ENCODE peak calls at places on chromosomes 6 and 20, in nine cellular contexts. Y is mammary epithelial cell, G is mesenchymal stem cell, L is GM23248, A is IMR-90, P is neuronal stem cell, W is HCT116, I is PC-3, F is Karpas-422. R is an unnamed sample.

GRCh38 chr20:48457261-48458002 is 370.4 kb downstream of the PREX1 start:
- DNase-seq in Y (no peak), G (no peak), L (no peak), A (no peak), P (no peak), W (no peak), I (no peak), F (no peak), R (no peak)

GRCh38 chr20:25273541-25274358 is 25.9 kb downstream of the PYGB start:
- DNase-seq in Y (no peak), G (no peak), L (no peak), A (no peak), P (no peak), W (no peak), I (no peak), F (no peak), R (no peak)

GRCh38 chr6:149252626-149253025 is 64.9 kb upstream of the TAB2 start:
- DNase-seq in Y (no peak), G (no peak), L (no peak), A (no peak), P (no peak), W (no peak), I (no peak), F (no peak), R (no peak)

GRCh38 chr6:34731393-34732060 is 25.8 kb upstream of the SNRPC start:
- DNase-seq in Y (peak), G (no peak), L (no peak), A (no peak), P (no peak), W (no peak), I (no peak), F (no peak), R (no peak)

GRCh38 chr6:168214586-168215104 is 104.9 kb downstream of the DACT2 start:
- DNase-seq in Y (no peak), G (no peak), L (no peak), A (no peak), P (no peak), W (no peak), I (no peak), F (no peak), R (no peak)

GRCh38 chr6:157335829-157336228 is 12.5 kb upstream of the TMEM242 start:
- DNase-seq in Y (no peak), G (no peak), L (no peak), A (no peak), P (no peak), W (no peak), I (no peak), F (no peak), R (no peak)

GRCh38 chr6:116210750-116211425 is 43.0 kb downstream of the TSPYL4 start:
- DNase-seq in Y (peak), G (no peak), L (peak), A (peak), P (no peak), W (no peak), I (peak), F (no peak), R (peak)

GRCh38 chr6:152585236-152585635 is 51.9 kb downstream of the SYNE1 start:
- DNase-seq in Y (no peak), G (no peak), L (no peak), A (no peak), P (no peak), W (no peak), I (no peak), F (no peak), R (no peak)

GRCh38 chr6:80543598-80544181 is 437.2 kb downstream of the BCKDHB start:
- DNase-seq in Y (peak), G (peak), L (peak), A (peak), P (no peak), W (no peak), I (peak), F (no peak), R (peak)

GRCh38 chr6:140833396-140833795 is 1299.3 kb upstream of the GJE1 start:
- DNase-seq in Y (no peak), G (no peak), L (peak), A (no peak), P (no peak), W (no peak), I (no peak), F (no peak), R (no peak)

GRCh38 chr20:33602826-33603590 is 59.1 kb upstream of the C20orf144 start:
- DNase-seq in Y (peak), G (peak), L (peak), A (peak), P (no peak), W (no peak), I (no peak), F (no peak), R (peak)

GRCh38 chr6:135780326-135780725 is 71.2 kb upstream of the PDE7B start:
- DNase-seq in Y (no peak), G (no peak), L (no peak), A (no peak), P (no peak), W (no peak), I (no peak), F (no peak), R (no peak)

GRCh38 chr6:138577151-138577915 is 78.0 kb upstream of the NHSL1 start:
- DNase-seq in Y (no peak), G (peak), L (no peak), A (no peak), P (no peak), W (no peak), I (no peak), F (peak), R (peak)

GRCh38 chr20:2283706-2284423 is 11.9 kb upstream of the TGM3 start:
- DNase-seq in Y (peak), G (no peak), L (peak), A (no peak), P (no peak), W (no peak), I (peak), F (peak), R (peak)

GRCh38 chr20:10635476-10636208 is 38.2 kb downstream of the JAG1 start:
- DNase-seq in Y (peak), G (no peak), L (peak), A (no peak), P (no peak), W (no peak), I (no peak), F (no peak), R (no peak)

GRCh38 chr6:57284056-57284455 is 33.4 kb upstream of the PRIM2 start:
- DNase-seq in Y (no peak), G (peak), L (no peak), A (peak), P (no peak), W (no peak), I (no peak), F (peak), R (peak)

GRCh38 chr6:43009124-43009523 is 4.6 kb downstream of the MEA1 start:
- DNase-seq in Y (no peak), G (peak), L (peak), A (peak), P (no peak), W (no peak), I (peak), F (peak), R (no peak)

GRCh38 chr20:39468703-39469102 is 506.6 kb downstream of the DHX35 start:
- DNase-seq in Y (no peak), G (no peak), L (no peak), A (no peak), P (no peak), W (no peak), I (no peak), F (peak), R (no peak)

GRCh38 chr20:32456869-32457421 is 98.8 kb downstream of the ASXL1 start:
- DNase-seq in Y (no peak), G (peak), L (peak), A (peak), P (peak), W (no peak), I (peak), F (peak), R (no peak)

GRCh38 chr20:8901237-8902025 is 167.5 kb upstream of the PLCB4 start:
- DNase-seq in Y (no peak), G (no peak), L (peak), A (no peak), P (no peak), W (no peak), I (no peak), F (no peak), R (peak)

GRCh38 chr20:10282930-10283556 is 64.4 kb downstream of the SNAP25 start:
- DNase-seq in Y (peak), G (peak), L (peak), A (peak), P (no peak), W (no peak), I (peak), F (no peak), R (peak)

GRCh38 chr6:13383280-13384163 is 55.2 kb upstream of the TBC1D7 start:
- DNase-seq in Y (peak), G (peak), L (peak), A (peak), P (no peak), W (no peak), I (peak), F (no peak), R (peak)

GRCh38 chr6:33843086-33843695 is 39.4 kb upstream of the MLN start:
- DNase-seq in Y (no peak), G (peak), L (no peak), A (no peak), P (no peak), W (no peak), I (no peak), F (no peak), R (peak)

GRCh38 chr6:68976260-68976659 is 341.2 kb downstream of the ADGRB3 start:
- DNase-seq in Y (no peak), G (no peak), L (no peak), A (no peak), P (no peak), W (no peak), I (peak), F (peak), R (no peak)

GRCh38 chr6:27795697-27796494 is 116.3 kb downstream of the OR2B2 start:
- DNase-seq in Y (peak), G (peak), L (peak), A (peak), P (peak), W (peak), I (peak), F (peak), R (peak)

GRCh38 chr6:47160702-47161101 is 118.6 kb upstream of the ADGRF1 start:
- DNase-seq in Y (no peak), G (no peak), L (no peak), A (no peak), P (no peak), W (no peak), I (no peak), F (no peak), R (no peak)

GRCh38 chr6:138428943-138429616 is 25.1 kb downstream of the HEBP2 start:
- DNase-seq in Y (peak), G (peak), L (peak), A (peak), P (peak), W (peak), I (peak), F (peak), R (peak)

GRCh38 chr6:148398686-148399085 is 56.0 kb downstream of the SASH1 start:
- DNase-seq in Y (no peak), G (no peak), L (no peak), A (no peak), P (no peak), W (no peak), I (no peak), F (no peak), R (no peak)

GRCh38 chr6:155272353-155273222 is 8.8 kb downstream of the CLDN20 start:
- DNase-seq in Y (no peak), G (peak), L (peak), A (peak), P (no peak), W (no peak), I (no peak), F (no peak), R (peak)

GRCh38 chr6:107114872-107115694 is at the start of gene BEND3:
- DNase-seq in Y (peak), G (peak), L (peak), A (no peak), P (peak), W (no peak), I (peak), F (peak), R (no peak)

GRCh38 chr6:19268117-19268516 is 569.1 kb upstream of the ID4 start:
- DNase-seq in Y (peak), G (no peak), L (no peak), A (no peak), P (no peak), W (no peak), I (peak), F (no peak), R (peak)

DNA sequence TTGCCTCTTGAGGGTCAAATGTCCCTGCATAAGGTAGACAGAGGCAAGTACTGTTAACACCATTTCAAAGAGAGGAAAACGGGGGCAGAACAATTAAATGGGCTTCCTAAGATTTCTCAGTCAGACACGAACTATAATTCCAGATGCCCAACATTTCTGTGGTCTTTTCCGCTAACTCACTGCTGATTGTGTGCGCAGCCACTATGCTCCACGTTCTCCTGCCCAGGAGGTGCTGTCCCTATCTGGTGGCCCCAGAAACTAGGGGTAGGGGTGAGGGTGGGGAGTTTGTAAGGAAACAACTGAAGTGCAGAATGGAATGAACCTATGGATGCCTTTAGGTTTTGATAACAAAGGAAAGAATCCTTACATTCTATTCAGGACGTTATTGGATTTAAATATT is 86.1 kb upstream of the BACH2 start:
- DNase-seq in Y (no peak), G (no peak), L (no peak), A (no peak), P (no peak), W (no peak), I (no peak), F (no peak), R (no peak)
- H3K9ac ChIP-seq in Y (no peak), G (no peak), L (no peak), A (no peak), P (no peak), W (no peak), I (no peak), F (no peak), R (no peak)

GRCh38 chr6:16723833-16724232 is 37.4 kb downstream of the ATXN1 start:
- DNase-seq in Y (peak), G (peak), L (peak), A (peak), P (no peak), W (peak), I (peak), F (no peak), R (peak)
- H3K27ac ChIP-seq in Y (peak), G (peak), L (peak), A (peak), P (no peak), W (peak), I (peak), F (no peak), R (peak)

DNA sequence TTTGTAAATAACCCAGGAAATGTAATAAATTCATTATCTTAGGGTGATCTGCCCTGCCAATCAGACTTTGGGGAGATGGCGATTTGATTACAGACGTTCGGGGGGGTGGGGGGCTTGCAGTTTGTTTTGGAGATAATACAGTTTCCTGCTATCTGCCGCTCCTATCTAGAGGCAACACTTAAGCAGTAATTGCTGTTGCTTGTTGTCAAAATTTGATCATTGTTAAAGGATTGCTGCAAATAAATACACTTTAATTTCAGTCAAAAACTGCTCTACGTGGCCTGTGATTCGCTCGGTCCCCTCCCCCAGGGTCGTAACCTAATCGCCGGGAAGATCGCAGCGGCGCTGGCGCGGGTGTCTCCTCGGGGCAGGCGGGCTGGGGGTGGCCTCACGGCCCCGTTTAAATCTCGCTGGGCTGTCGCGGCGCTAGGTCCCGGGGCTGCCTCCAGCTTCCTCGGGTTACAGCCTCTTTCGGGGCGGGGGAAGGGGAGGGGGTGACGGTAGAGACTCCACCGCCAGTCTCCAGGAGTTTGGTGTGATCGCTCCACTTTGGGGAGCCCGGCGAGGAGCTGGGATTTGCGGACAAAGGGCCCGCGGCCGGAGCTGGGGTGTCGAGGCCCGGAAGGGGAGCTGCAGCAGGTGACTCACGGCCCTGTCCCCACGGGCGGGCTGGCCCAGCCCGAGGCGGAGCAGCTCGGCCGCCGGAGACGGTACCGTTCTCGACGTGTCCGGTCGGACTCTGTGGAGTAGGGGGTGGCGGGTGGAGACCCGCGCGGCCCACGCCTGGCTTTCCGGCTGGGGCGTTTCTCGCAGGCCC is 4.1 kb downstream of the FOXC1 start:
- DNase-seq in Y (peak), G (no peak), L (peak), A (peak), P (no peak), W (no peak), I (peak), F (no peak), R (no peak)
- H3K4me3 ChIP-seq in Y (peak), G (peak), L (peak), A (peak), P (no peak), W (peak), I (peak), F (no peak), R (peak)

GRCh38 chr20:62232194-62232593 is 6.1 kb upstream of the OSBPL2 start:
- DNase-seq in Y (no peak), G (no peak), L (no peak), A (no peak), P (no peak), W (no peak), I (peak), F (no peak), R (no peak)

GRCh38 chr20:62229667-62230066 is 8.7 kb upstream of the OSBPL2 start:
- DNase-seq in Y (no peak), G (no peak), L (no peak), A (no peak), P (no peak), W (no peak), I (no peak), F (no peak), R (no peak)

GRCh38 chr20:62231292-62231691 is 7.0 kb upstream of the OSBPL2 start:
- DNase-seq in Y (no peak), G (no peak), L (no peak), A (no peak), P (no peak), W (no peak), I (no peak), F (no peak), R (no peak)

GRCh38 chr20:62230276-62230675 is 8.0 kb upstream of the OSBPL2 start:
- DNase-seq in Y (no peak), G (no peak), L (no peak), A (no peak), P (no peak), W (no peak), I (no peak), F (no peak), R (no peak)

GRCh38 chr20:62230696-62231095 is 7.6 kb upstream of the OSBPL2 start:
- DNase-seq in Y (no peak), G (no peak), L (no peak), A (no peak), P (no peak), W (no peak), I (no peak), F (no peak), R (no peak)
- H3K9ac ChIP-seq in Y (no peak), G (no peak), L (no peak), A (no peak), P (no peak), W (no peak), I (no peak), F (no peak), R (no peak)

R was measured in astrocyte.